ENCODE peak calls at places on chromosomes 13 and 19, in six cellular contexts. D is Caco-2; Z is HFF-Myc; K is CD8-positive, alpha-beta T cell; G is fibroblast of pulmonary artery; H is ovary. N is an unnamed sample.

GRCh38 chr13:99431927-99432636 is 69.2 kb upstream of the TM9SF2 start:
- DNase-seq in K (no peak), D (no peak), Z (no peak), G (no peak), H (no peak), N (peak)

GRCh38 chr13:27170521-27171243 is 929 bp downstream of the USP12 start:
- DNase-seq in G (peak), D (peak), Z (no peak), K (no peak), H (peak), N (no peak)

GRCh38 chr19:42069619-42070293 is at the start of gene GRIK5:
- DNase-seq in G (no peak), H (no peak), Z (no peak), D (no peak), K (no peak), N (no peak)

GRCh38 chr19:16247353-16248182 is 49.9 kb downstream of the AP1M1 start:
- DNase-seq in H (peak), G (peak), D (peak), K (peak), Z (peak), N (peak)

GRCh38 chr13:39510296-39510695 is 92.7 kb downstream of the LHFPL6 start:
- DNase-seq in H (no peak), Z (no peak), D (no peak), K (no peak), G (no peak), N (peak)

GRCh38 chr13:75505327-75505726 is 23.4 kb upstream of the TBC1D4 start:
- DNase-seq in Z (no peak), D (no peak), G (no peak), H (no peak), K (no peak), N (no peak)

GRCh38 chr13:101712026-101712348 is 259.5 kb downstream of the ITGBL1 start:
- DNase-seq in G (no peak), D (no peak), K (no peak), Z (no peak), H (no peak), N (no peak)

GRCh38 chr19:27745978-27746542 is 1466.9 kb downstream of the UQCRFS1 start:
- DNase-seq in H (no peak), D (no peak), K (no peak), G (no peak), Z (no peak), N (no peak)

GRCh38 chr19:23273022-23273593 is 22.9 kb upstream of the ZNF724 start:
- DNase-seq in H (no peak), D (peak), G (no peak), Z (no peak), K (no peak), N (peak)

GRCh38 chr19:29122185-29122584 is 90.8 kb downstream of the UQCRFS1 start:
- DNase-seq in H (no peak), D (no peak), G (no peak), K (no peak), Z (no peak), N (no peak)

GRCh38 chr13:90768116-90768515 is 579.4 kb upstream of the MIR17HG start:
- DNase-seq in G (no peak), H (no peak), Z (no peak), K (no peak), D (no peak), N (no peak)

GRCh38 chr13:44810067-44810840 is 179.0 kb downstream of the NUFIP1 start:
- DNase-seq in D (no peak), H (peak), K (no peak), Z (no peak), G (peak), N (peak)

GRCh38 chr19:8654591-8655339 is 24.3 kb downstream of the NFILZ start:
- DNase-seq in D (peak), G (peak), H (peak), Z (no peak), K (peak), N (peak)

GRCh38 chr13:31742102-31742695 is 2.9 kb downstream of the RXFP2 start:
- DNase-seq in K (peak), H (peak), D (peak), G (peak), Z (peak), N (peak)

GRCh38 chr19:46954502-46955004 is 65.1 kb upstream of the NPAS1 start:
- DNase-seq in H (no peak), G (no peak), Z (no peak), K (no peak), D (no peak), N (peak)

GRCh38 chr19:46953955-46954501 is 65.6 kb upstream of the NPAS1 start:
- DNase-seq in H (no peak), D (no peak), G (no peak), Z (no peak), K (no peak), N (no peak)

GRCh38 chr19:46955813-46956371 is 63.7 kb upstream of the NPAS1 start:
- DNase-seq in D (no peak), G (no peak), H (no peak), Z (no peak), K (no peak), N (no peak)

GRCh38 chr19:46952874-46953273 is 66.8 kb upstream of the NPAS1 start:
- DNase-seq in H (no peak), G (no peak), K (no peak), Z (no peak), D (no peak), N (no peak)

GRCh38 chr19:46955114-46955812 is 64.4 kb upstream of the NPAS1 start:
- DNase-seq in D (no peak), Z (no peak), H (no peak), K (no peak), G (peak), N (peak)
- H3K4me3 ChIP-seq in D (no peak), Z (no peak), H (no peak), K (peak), G (peak), N (peak)

GRCh38 chr13:97615266-97615665 is 181.3 kb downstream of the RAP2A start:
- DNase-seq in G (no peak), H (no peak), Z (no peak), K (no peak), D (no peak), N (no peak)
- TF ChIP-seq CTCF in G (no peak), H (no peak), Z (no peak), K (no peak), D (no peak), N (no peak)

GRCh38 chr19:35675589-35676140 is 9.3 kb downstream of the UPK1A start:
- DNase-seq in D (no peak), G (no peak), H (no peak), K (no peak), Z (no peak), N (no peak)

GRCh38 chr19:35669974-35670373 is 3.7 kb downstream of the UPK1A start:
- DNase-seq in D (no peak), H (no peak), G (no peak), K (no peak), Z (no peak), N (no peak)

GRCh38 chr19:35671818-35672217 is 5.5 kb downstream of the UPK1A start:
- DNase-seq in G (peak), D (no peak), K (no peak), Z (no peak), H (no peak), N (no peak)

GRCh38 chr19:35670686-35671085 is 4.4 kb downstream of the UPK1A start:
- DNase-seq in D (no peak), K (no peak), H (no peak), Z (no peak), G (no peak), N (no peak)

DNA sequence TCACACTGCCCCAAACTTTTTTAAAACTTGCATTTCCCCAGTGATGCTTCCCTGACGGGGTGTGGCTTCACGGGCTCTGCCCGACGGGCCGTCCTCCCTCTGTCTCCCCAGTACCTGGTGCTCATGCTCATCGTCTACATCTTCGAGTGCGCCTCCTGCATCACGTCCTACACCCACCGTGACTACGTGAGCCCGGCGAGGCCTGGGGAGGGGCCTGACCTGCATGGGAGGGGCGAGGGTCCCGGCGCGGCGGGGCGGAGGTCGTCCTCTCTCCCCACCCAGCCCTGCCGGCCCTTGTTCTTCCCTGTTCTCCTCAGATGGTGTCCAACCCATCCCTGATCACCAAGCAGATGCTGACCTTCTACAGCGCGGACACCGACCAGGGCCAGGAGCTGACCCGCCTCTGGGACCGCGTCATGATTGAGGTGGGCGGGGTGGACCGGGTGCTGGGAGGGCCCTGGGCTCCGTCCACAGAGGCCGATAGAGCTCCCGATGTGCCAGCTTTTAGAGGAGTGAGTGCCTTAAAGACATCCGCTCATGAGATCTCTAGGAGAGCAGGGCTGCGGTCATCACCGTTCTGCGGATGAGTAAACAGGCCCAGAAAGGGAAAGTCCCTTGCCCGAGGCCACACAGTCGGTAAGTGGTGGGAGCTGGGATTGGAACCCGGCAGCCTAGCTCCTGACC is 6.9 kb downstream of the UPK1A start:
- DNase-seq in D (peak), G (peak), H (no peak), K (no peak), Z (peak), N (peak)
- H3K4me3 ChIP-seq in D (peak), G (peak), H (no peak), K (peak), Z (peak), N (peak)

DNA sequence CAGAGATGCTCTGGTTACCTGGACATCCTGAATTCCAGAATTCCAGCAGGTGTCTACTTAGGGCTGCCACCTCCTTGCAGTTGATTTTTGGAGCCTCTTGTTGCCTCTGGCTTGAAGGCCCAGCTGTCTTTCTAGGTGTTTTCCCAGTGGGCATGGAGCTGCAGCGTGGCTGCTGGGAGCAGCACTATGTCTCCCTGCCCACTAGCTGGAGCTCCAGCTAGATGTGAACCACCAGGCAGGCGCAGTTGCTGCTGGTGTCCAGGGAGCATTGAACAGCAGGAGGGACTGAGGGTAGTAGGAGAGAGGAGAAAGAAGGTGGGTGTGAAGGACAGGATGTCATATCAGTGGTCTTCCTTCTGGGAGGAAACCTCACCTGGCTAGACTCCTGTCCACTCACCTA is 9.9 kb upstream of the SELENOW start:
- DNase-seq in Z (no peak), K (no peak), G (no peak), H (no peak), D (no peak), N (no peak)
- TF ChIP-seq CTCF in Z (no peak), K (no peak), G (no peak), H (no peak), D (no peak), N (no peak)

GRCh38 chr19:704447-704741 is 4.3 kb upstream of the PALM start:
- DNase-seq in Z (no peak), H (no peak), K (no peak), D (no peak), G (no peak), N (no peak)

GRCh38 chr19:708154-709141 is at the start of gene PALM:
- DNase-seq in Z (no peak), H (peak), G (no peak), D (peak), K (no peak), N (no peak)

GRCh38 chr19:703651-704446 is 4.9 kb upstream of the PALM start:
- DNase-seq in Z (peak), D (peak), K (peak), G (peak), H (peak), N (peak)

GRCh38 chr19:703329-703650 is 5.4 kb upstream of the PALM start:
- DNase-seq in K (no peak), H (no peak), Z (no peak), D (no peak), G (no peak), N (no peak)
- H3K4me3 ChIP-seq in K (no peak), H (no peak), Z (no peak), D (no peak), G (peak), N (no peak)

GRCh38 chr19:2110822-2111221 is 14.1 kb downstream of the IZUMO4 start:
- DNase-seq in G (no peak), H (no peak), K (no peak), Z (no peak), D (no peak), N (no peak)
- TF ChIP-seq CTCF in G (no peak), H (no peak), K (no peak), Z (peak), D (no peak), N (no peak)

N was measured in GM12865.